ENCODE peak calls at places on chromosomes 13 and 19, in four cellular contexts. J is dorsolateral prefrontal cortex, K is left colon, L is AG20443. F is an unnamed sample.

GRCh38 chr19:18093439-18094161 is 4.0 kb upstream of the MAST3 start:
- DNase-seq in J (no peak), K (no peak), L (peak; percentile 45), F (peak; percentile 60)

GRCh38 chr13:41019578-41020347 is 647 bp upstream of the ELF1 start:
- DNase-seq in J (no peak), K (no peak), L (no peak), F (no peak)

GRCh38 chr19:9789066-9789465 is 20.5 kb upstream of the ZNF846 start:
- DNase-seq in J (no peak), K (no peak), L (no peak), F (no peak)

GRCh38 chr13:46893820-46894533 is 2.9 kb downstream of the HTR2A start:
- DNase-seq in J (peak; percentile 46), K (peak; percentile 83), L (peak; percentile 90), F (peak; percentile 52)

GRCh38 chr13:98466634-98467236 is 110.2 kb downstream of the STK24 start:
- DNase-seq in J (no peak), K (peak; percentile 59), L (peak; percentile 78), F (peak; percentile 45)

GRCh38 chr19:39467941-39468340 is 12.7 kb upstream of the TIMM50 start:
- DNase-seq in J (no peak), K (no peak), L (no peak), F (no peak)

GRCh38 chr13:21696865-21697448 is 26.1 kb downstream of the FGF9 start:
- DNase-seq in J (no peak), K (no peak), L (no peak), F (no peak)

GRCh38 chr13:78881746-78882145 is 222.8 kb upstream of the OBI1 start:
- DNase-seq in J (no peak), K (no peak), L (no peak), F (no peak)

GRCh38 chr19:6226444-6227155 is 53.2 kb downstream of the MLLT1 start:
- DNase-seq in J (no peak), K (no peak), L (no peak), F (no peak)

GRCh38 chr13:113551081-113552000 is 33.2 kb upstream of the TFDP1 start:
- DNase-seq in J (peak; percentile 50), K (no peak), L (no peak), F (no peak)

GRCh38 chr13:103101500-103101899 is 35.3 kb upstream of the SLC10A2 start:
- DNase-seq in J (peak; percentile 23), K (no peak), L (no peak), F (no peak)

GRCh38 chr19:34325181-34325580 is 39.8 kb upstream of the GPI start:
- DNase-seq in J (no peak), K (no peak), L (no peak), F (no peak)

GRCh38 chr19:37896142-37896541 is 10.3 kb downstream of the WDR87 start:
- DNase-seq in J (no peak), K (no peak), L (no peak), F (no peak)

GRCh38 chr19:14612657-14613056 is 29.8 kb downstream of the CLEC17A start:
- DNase-seq in J (no peak), K (no peak), L (no peak), F (no peak)

GRCh38 chr13:28685114-28685513 is 26.2 kb downstream of the POMP start:
- DNase-seq in J (no peak), K (no peak), L (no peak), F (no peak)

GRCh38 chr13:35210234-35210633 is 266.3 kb downstream of the MAB21L1 start:
- DNase-seq in J (no peak), K (no peak), L (no peak), F (no peak)

GRCh38 chr13:49246850-49247721 is 639 bp upstream of the CDADC1 start:
- DNase-seq in J (no peak), K (no peak), L (no peak), F (no peak)

GRCh38 chr19:40960062-40960685 is 30.9 kb upstream of the CYP2B6 start:
- DNase-seq in J (no peak), K (no peak), L (no peak), F (no peak)